ENCODE peak calls at places on chromosomes 13 and 19, in nine cellular contexts. N is K562, S is SK-N-SH, F is brain microvascular endothelial cell, C is neural crest cell, D is omental fat pad, B is fibroblast of lung, Y is tibial nerve, W is Peyer's patch. O is an unnamed sample.

GRCh38 chr13:21001471-21001870 is 59.9 kb downstream of the LATS2 start:
- DNase-seq in N (no peak), S (no peak), F (no peak), C (no peak), D (no peak), B (no peak), Y (no peak), W (no peak), O (no peak)

GRCh38 chr19:52935434-52935833 is 12.2 kb upstream of the ZNF888 start:
- DNase-seq in N (no peak), S (no peak), F (peak; percentile 43), C (no peak), D (no peak), B (peak; percentile 51), Y (no peak), W (no peak), O (no peak)

GRCh38 chr19:31983647-31984046 is 361.8 kb upstream of the ZNF507 start:
- DNase-seq in N (no peak), S (no peak), F (no peak), C (no peak), D (no peak), B (no peak), Y (no peak), W (no peak), O (no peak)

GRCh38 chr13:35978607-35979316 is 152.4 kb downstream of the DCLK1 start:
- DNase-seq in N (peak; percentile 36), S (peak; percentile 54), F (peak; percentile 81), C (peak; percentile 65), D (no peak), B (peak; percentile 86), Y (peak; percentile 94), W (no peak), O (no peak)

GRCh38 chr13:30923423-30923822 is 9.0 kb upstream of the TEX26 start:
- DNase-seq in N (no peak), S (no peak), F (no peak), C (no peak), D (no peak), B (no peak), Y (no peak), W (no peak), O (no peak)

GRCh38 chr19:6925801-6926751 is 38.7 kb downstream of the ADGRE1 start:
- DNase-seq in N (no peak), S (no peak), F (no peak), C (no peak), D (no peak), B (no peak), Y (no peak), W (no peak), O (no peak)

GRCh38 chr19:38890686-38891085 is 8.7 kb downstream of the SIRT2 start:
- DNase-seq in N (no peak), S (no peak), F (no peak), C (no peak), D (no peak), B (no peak), Y (no peak), W (no peak), O (no peak)

GRCh38 chr19:30696514-30696913 is 324.3 kb downstream of the ZNF536 start:
- DNase-seq in N (peak; percentile 59), S (peak; percentile 52), F (no peak), C (peak; percentile 38), D (no peak), B (peak; percentile 39), Y (no peak), W (no peak), O (no peak)

GRCh38 chr13:93680329-93680728 is 453.7 kb downstream of the GPC6 start:
- DNase-seq in N (no peak), S (no peak), F (no peak), C (no peak), D (no peak), B (no peak), Y (no peak), W (no peak), O (no peak)

GRCh38 chr13:108917581-108917980 is 288.2 kb downstream of the MYO16 start:
- DNase-seq in N (no peak), S (no peak), F (peak; percentile 43), C (no peak), D (no peak), B (peak; percentile 82), Y (no peak), W (no peak), O (no peak)

GRCh38 chr13:66624302-66624701 is 605.8 kb downstream of the PCDH9 start:
- DNase-seq in N (no peak), S (no peak), F (no peak), C (no peak), D (no peak), B (no peak), Y (no peak), W (no peak), O (no peak)

GRCh38 chr13:27919934-27920676 is at the start of gene PDX1:
- DNase-seq in N (no peak), S (peak; percentile 70), F (no peak), C (no peak), D (no peak), B (no peak), Y (no peak), W (no peak), O (no peak)

GRCh38 chr13:44365008-44365407 is 8.6 kb upstream of the SERP2 start:
- DNase-seq in N (no peak), S (no peak), F (no peak), C (no peak), D (no peak), B (peak; percentile 48), Y (no peak), W (no peak), O (no peak)

GRCh38 chr13:23711355-23711754 is 141.1 kb downstream of the TNFRSF19 start:
- DNase-seq in N (no peak), S (no peak), F (no peak), C (no peak), D (no peak), B (no peak), Y (no peak), W (no peak), O (no peak)

GRCh38 chr13:100542546-100543156 is 45.9 kb downstream of the GGACT start:
- DNase-seq in N (no peak), S (no peak), F (peak; percentile 5), C (no peak), D (no peak), B (peak; percentile 76), Y (no peak), W (peak; percentile 30), O (no peak)
- TF ChIP-seq CTCF in N (peak; percentile 21), S (peak; percentile 63), F (peak; percentile 52), C (peak; percentile 67), D (no peak), B (peak; percentile 54), Y (peak; percentile 20), W (peak; percentile 47), O (peak; percentile 43)

GRCh38 chr13:39417131-39417530 is 185.9 kb downstream of the LHFPL6 start:
- DNase-seq in N (no peak), S (peak; percentile 18), F (no peak), C (peak; percentile 40), D (no peak), B (no peak), Y (no peak), W (no peak), O (no peak)
- TF ChIP-seq CTCF in N (no peak), S (peak; percentile 43), F (peak; percentile 46), C (peak; percentile 55), D (no peak), B (peak; percentile 25), Y (no peak), W (no peak), O (no peak)

GRCh38 chr19:1113278-1113985 is 9.6 kb downstream of the GPX4 start:
- DNase-seq in N (peak; percentile 96), S (peak; percentile 100), F (peak; percentile 91), C (peak; percentile 95), D (peak; percentile 87), B (peak; percentile 94), Y (peak; percentile 98), W (peak; percentile 98), O (peak; percentile 86)
- TF ChIP-seq CTCF in N (peak; percentile 93), S (peak; percentile 84), F (peak; percentile 87), C (peak; percentile 94), D (no peak), B (peak; percentile 75), Y (peak; percentile 97), W (peak; percentile 92), O (peak; percentile 91)

GRCh38 chr13:114145256-114145655 is 12.8 kb upstream of the RASA3 start:
- DNase-seq in N (no peak), S (peak; percentile 40), F (no peak), C (no peak), D (no peak), B (no peak), Y (no peak), W (peak; percentile 41), O (no peak)

GRCh38 chr13:114145722-114146121 is 13.3 kb upstream of the RASA3 start:
- DNase-seq in N (no peak), S (no peak), F (no peak), C (no peak), D (no peak), B (no peak), Y (no peak), W (peak; percentile 39), O (no peak)

GRCh38 chr13:114146173-114146572 is 13.8 kb upstream of the RASA3 start:
- DNase-seq in N (no peak), S (no peak), F (no peak), C (no peak), D (no peak), B (no peak), Y (no peak), W (peak; percentile 27), O (no peak)

GRCh38 chr13:114147803-114148520 is 15.5 kb upstream of the RASA3 start:
- DNase-seq in N (no peak), S (peak; percentile 5), F (no peak), C (no peak), D (no peak), B (no peak), Y (no peak), W (no peak), O (no peak)

DNA sequence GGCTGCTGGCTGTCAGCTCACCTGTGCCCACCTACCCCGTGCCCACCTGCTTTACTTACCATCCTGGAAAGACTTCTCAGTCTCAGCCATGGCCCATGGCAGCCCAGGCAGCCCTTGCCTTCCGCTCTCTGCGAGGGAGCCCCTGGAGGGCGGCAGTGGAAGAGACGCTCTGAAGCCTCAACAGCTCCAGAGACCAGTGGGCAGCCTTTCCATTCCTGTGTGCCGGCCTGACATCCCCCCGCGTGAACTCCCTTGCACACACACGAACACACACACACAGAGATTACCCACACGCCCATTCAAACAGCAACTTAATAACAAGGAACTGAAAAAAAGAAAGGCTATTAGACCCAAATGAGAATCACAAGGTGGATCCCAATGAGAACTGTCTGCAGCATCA is 14.2 kb upstream of the RASA3 start:
- DNase-seq in N (no peak), S (peak; percentile 67), F (no peak), C (no peak), D (no peak), B (no peak), Y (no peak), W (peak; percentile 50), O (no peak)
- TF ChIP-seq CTCF in N (no peak), S (peak; percentile 22), F (peak; percentile 57), C (no peak), D (no peak), B (peak; percentile 48), Y (no peak), W (no peak), O (no peak)

DNA sequence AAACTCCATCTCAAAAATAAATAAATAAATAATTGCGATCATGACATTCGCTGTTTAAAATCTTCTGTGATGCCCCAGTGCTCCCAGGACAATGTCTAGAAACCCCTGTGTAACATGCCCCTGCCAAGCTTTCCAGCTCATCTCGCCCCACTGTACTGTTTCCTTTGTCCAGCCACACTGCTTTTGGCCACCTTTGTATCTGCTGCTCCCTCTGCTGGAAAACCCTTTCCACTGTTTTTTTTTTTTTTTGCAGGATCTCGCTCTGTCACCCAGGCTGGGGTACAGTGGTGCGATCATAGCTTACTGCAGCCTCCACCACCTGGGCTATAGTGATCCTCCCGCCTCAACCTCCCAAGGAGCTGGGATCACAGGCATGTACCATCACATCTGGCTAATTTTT is 7.5 kb downstream of the PLAUR start:
- DNase-seq in N (no peak), S (peak; percentile 36), F (no peak), C (no peak), D (no peak), B (no peak), Y (no peak), W (no peak), O (no peak)
- TF ChIP-seq CTCF in N (peak; percentile 56), S (peak; percentile 52), F (peak; percentile 62), C (peak; percentile 53), D (no peak), B (peak; percentile 43), Y (no peak), W (no peak), O (no peak)